ENCODE peak calls at places on chromosomes 1 and 21, in five cellular contexts. X is A549, R is K562, T is HepG2, N is GM23338. M is an unnamed sample.

GRCh38 chr1:153652795-153653507 is 5.6 kb upstream of the SNAPIN start:
- DNase-seq in X (no peak), R (no peak), N (no peak), T (no peak), M (no peak)

GRCh38 chr1:228108055-228108690 is 926 bp downstream of the MRPL55 start:
- DNase-seq in R (peak; percentile 17), T (no peak), N (no peak), X (no peak), M (no peak)

GRCh38 chr1:202639500-202639899 is 70.8 kb downstream of the SYT2 start:
- DNase-seq in X (no peak), N (no peak), R (no peak), T (no peak), M (no peak)

GRCh38 chr1:115056395-115056798 is 26.8 kb downstream of the TSHB start:
- DNase-seq in N (peak; percentile 84), X (no peak), R (no peak), T (no peak), M (no peak)

GRCh38 chr21:45172408-45172807 is 98.0 kb downstream of the ADARB1 start:
- DNase-seq in X (no peak), N (no peak), T (no peak), R (no peak), M (no peak)

GRCh38 chr21:34702341-34702807 is 33.6 kb downstream of the CLIC6 start:
- DNase-seq in X (no peak), T (no peak), N (no peak), R (no peak), M (no peak)

GRCh38 chr1:64051801-64052200 is 151.6 kb upstream of the UBE2U start:
- DNase-seq in R (no peak), N (no peak), T (no peak), X (no peak), M (no peak)

GRCh38 chr1:63713627-63714481 is 60.0 kb upstream of the ROR1 start:
- DNase-seq in N (no peak), R (no peak), X (peak; percentile 51), T (no peak), M (no peak)

GRCh38 chr1:168767885-168768584 is 39.0 kb upstream of the DPT start:
- DNase-seq in R (no peak), X (no peak), N (no peak), T (no peak), M (no peak)

GRCh38 chr1:7539772-7540175 is 231.3 kb upstream of the VAMP3 start:
- DNase-seq in R (peak; percentile 70), N (peak; percentile 90), T (no peak), X (no peak), M (no peak)

GRCh38 chr1:231236131-231236571 is 4.9 kb upstream of the GNPAT start:
- DNase-seq in N (no peak), R (no peak), T (peak; percentile 87), X (no peak), M (no peak)

GRCh38 chr1:51305371-51305823 is 25.0 kb downstream of the TTC39A start:
- DNase-seq in R (no peak), T (peak; percentile 55), N (no peak), X (peak; percentile 20), M (no peak)

GRCh38 chr1:5721634-5722215 is 270.5 kb downstream of the NPHP4 start:
- DNase-seq in T (no peak), N (no peak), X (no peak), R (peak; percentile 72), M (no peak)

GRCh38 chr1:8889925-8890785 is 11.7 kb upstream of the ENO1 start:
- DNase-seq in X (no peak), N (no peak), T (no peak), R (no peak), M (no peak)

GRCh38 chr1:111202707-111203623 is 2.5 kb upstream of the DENND2D start:
- DNase-seq in X (no peak), T (peak; percentile 35), N (no peak), R (no peak), M (no peak)

GRCh38 chr1:162663086-162663485 is 30.8 kb downstream of the DDR2 start:
- DNase-seq in X (no peak), T (no peak), N (no peak), R (no peak), M (no peak)

GRCh38 chr1:155123801-155124200 is 3.9 kb upstream of the EFNA1 start:
- DNase-seq in N (no peak), R (no peak), T (no peak), X (no peak), M (no peak)

GRCh38 chr1:117215733-117216462 is 5.2 kb upstream of the VTCN1 start:
- DNase-seq in T (no peak), X (no peak), R (no peak), N (no peak), M (no peak)

GRCh38 chr1:14345925-14346550 is 252.4 kb upstream of the KAZN start:
- DNase-seq in N (no peak), T (no peak), R (peak; percentile 28), X (no peak), M (no peak)

GRCh38 chr1:90561384-90561783 is 155.7 kb downstream of the BARHL2 start:
- DNase-seq in X (no peak), R (no peak), N (peak; percentile 33), T (no peak), M (no peak)

GRCh38 chr1:6347641-6348487 is 45.7 kb downstream of the ACOT7 start:
- DNase-seq in X (peak; percentile 41), N (peak; percentile 66), R (peak; percentile 83), T (peak; percentile 37), M (no peak)

GRCh38 chr21:42216726-42217572 is 2.0 kb upstream of the ABCG1 start:
- DNase-seq in N (no peak), T (no peak), R (no peak), X (no peak), M (no peak)

GRCh38 chr21:42215942-42216725 is 2.8 kb upstream of the ABCG1 start:
- DNase-seq in N (no peak), X (no peak), T (no peak), R (no peak), M (no peak)

GRCh38 chr21:42214081-42214750 is 4.7 kb upstream of the ABCG1 start:
- DNase-seq in X (no peak), R (no peak), T (no peak), N (no peak), M (no peak)

GRCh38 chr21:42213082-42213774 is 5.7 kb upstream of the ABCG1 start:
- DNase-seq in N (no peak), T (no peak), R (no peak), X (no peak), M (no peak)

DNA sequence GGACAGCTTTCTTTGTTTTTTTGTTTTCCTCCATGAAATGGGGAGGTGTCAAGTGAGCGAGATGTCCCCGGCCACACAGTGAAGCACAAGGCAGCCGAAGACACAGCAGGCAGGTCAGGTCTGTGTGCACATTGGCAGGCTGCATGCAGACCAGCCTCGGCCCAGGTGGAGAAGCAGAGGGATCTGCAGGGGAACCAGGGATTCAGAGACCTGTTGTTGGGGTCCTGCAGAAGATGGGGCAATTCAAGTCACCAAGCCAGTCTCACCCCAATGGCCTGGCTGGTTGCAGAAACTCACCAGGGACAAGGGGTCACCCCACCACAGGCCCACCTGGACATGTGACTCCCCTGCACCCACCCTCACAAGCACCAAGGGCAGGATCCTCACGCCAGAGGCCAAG is 4.0 kb upstream of the ABCG1 start:
- DNase-seq in X (no peak), T (no peak), N (no peak), R (no peak), M (no peak)
- TF ChIP-seq JUNB in X (no peak), T (no peak), N (no peak), R (no peak), M (no peak)

GRCh38 chr1:171122903-171123302 is 32.2 kb downstream of the FMO3 start:
- DNase-seq in R (no peak), N (no peak), X (no peak), T (no peak), M (no peak)
- TF ChIP-seq JUNB in R (no peak), N (no peak), X (no peak), T (no peak), M (no peak)

GRCh38 chr1:112788561-112788960 is 73.4 kb upstream of the PPM1J start:
- DNase-seq in T (no peak), N (no peak), X (no peak), R (no peak), M (no peak)
- TF ChIP-seq JUNB in T (no peak), N (no peak), X (no peak), R (no peak), M (no peak)

GRCh38 chr1:44038876-44039657 is 7.8 kb upstream of the SLC6A9 start:
- DNase-seq in R (no peak), T (no peak), X (no peak), N (no peak), M (no peak)
- TF ChIP-seq JUNB in R (no peak), T (no peak), X (no peak), N (no peak), M (no peak)

DNA sequence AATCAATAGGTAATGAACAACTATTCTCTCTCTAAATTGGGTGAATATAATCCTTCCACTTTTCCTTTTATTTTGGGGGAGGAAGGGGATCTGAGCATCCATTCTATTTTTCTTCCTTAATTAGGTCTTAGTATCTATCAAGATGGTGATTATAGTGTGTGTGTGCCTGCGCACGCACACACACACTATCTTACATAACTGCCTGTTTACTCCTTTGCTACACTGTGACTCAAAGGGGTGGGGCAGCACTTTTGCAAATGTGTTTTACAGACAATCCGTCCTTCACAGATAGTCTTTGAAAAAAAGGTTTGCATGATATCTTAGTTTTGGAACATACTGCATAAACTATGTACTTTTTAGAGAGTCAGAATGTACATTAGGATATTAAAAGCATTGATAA is 191.5 kb downstream of the SDCCAG8 start:
- DNase-seq in X (no peak), R (peak; percentile 58), T (no peak), N (no peak), M (no peak)
- TF ChIP-seq JUNB in X (no peak), R (no peak), T (no peak), N (no peak), M (no peak)

DNA sequence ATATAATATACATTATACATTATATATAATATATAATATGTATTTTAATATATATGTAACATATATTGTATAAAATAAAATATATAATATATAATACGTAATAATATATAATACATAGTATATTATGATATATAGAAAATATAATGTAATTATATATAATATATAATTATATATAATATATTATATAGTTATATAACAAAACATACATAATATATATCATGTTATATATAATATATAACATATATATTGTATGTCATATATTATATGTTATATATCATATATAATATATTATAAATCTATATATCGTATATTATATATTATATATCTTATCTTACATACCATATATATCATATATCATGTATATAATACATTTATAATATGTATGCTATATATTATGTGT is 248.2 kb upstream of the TPTE start:
- DNase-seq in X (no peak), R (no peak), T (no peak), N (no peak), M (no peak)
- TF ChIP-seq JUNB in X (no peak), R (no peak), T (no peak), N (no peak), M (no peak)